ENCODE peak calls at places on chromosomes 4 and X, in nine cellular contexts. E is ovary, S is sigmoid colon, F is stomach, A is K562, P is GM12878, B is upper lobe of left lung, K is SK-N-SH, Q is suprapubic skin. Z is an unnamed sample. For H3K36me3, the result is how much of the 10 kb centered on the place peaks cover.

GRCh38 chrX:154419688-154420401 is 8.5 kb downstream of the TAFAZZIN start:
- DNase-seq in K (peak), F (no peak), B (no peak), S (no peak), Q (no peak), A (no peak), E (no peak), P (no peak), Z (no peak)

GRCh38 chrX:13215729-13216128 is 104.1 kb downstream of the ATXN3L start:
- DNase-seq in K (no peak), E (no peak), P (no peak), A (no peak), B (no peak), F (no peak), Q (no peak), S (no peak), Z (no peak)

GRCh38 chr4:26558166-26558895 is 25.6 kb upstream of the TBC1D19 start:
- DNase-seq in F (no peak), Q (no peak), A (no peak), B (no peak), P (no peak), E (no peak), K (no peak), S (no peak), Z (no peak)

GRCh38 chrX:63434665-63435064 is 83.5 kb upstream of the SPIN4 start:
- DNase-seq in A (peak), K (no peak), B (no peak), E (no peak), F (no peak), P (no peak), Q (no peak), S (no peak), Z (no peak)

GRCh38 chrX:52363247-52363883 is 5.5 kb upstream of the XAGE2 start:
- DNase-seq in Q (no peak), A (peak), E (no peak), F (no peak), B (no peak), S (no peak), P (no peak), K (no peak), Z (no peak)

GRCh38 chr4:99734583-99735322 is 77.1 kb upstream of the C4orf54 start:
- DNase-seq in P (no peak), B (no peak), E (no peak), S (no peak), A (no peak), F (no peak), Q (no peak), K (no peak), Z (no peak)

GRCh38 chr4:2423695-2424094 is 4.9 kb downstream of the CFAP99 start:
- DNase-seq in A (no peak), B (no peak), S (no peak), E (no peak), K (no peak), Q (no peak), P (no peak), F (no peak), Z (no peak)

GRCh38 chr4:100906973-100907372 is 389.2 kb upstream of the EMCN start:
- DNase-seq in K (no peak), S (no peak), E (no peak), A (no peak), Q (no peak), P (no peak), F (no peak), B (no peak), Z (no peak)

GRCh38 chrX:4182010-4182806 is 468.8 kb upstream of the PRKX start:
- DNase-seq in B (no peak), F (no peak), A (no peak), K (no peak), Q (no peak), E (no peak), S (no peak), P (no peak), Z (no peak)

GRCh38 chrX:118420462-118420861 is 74.6 kb downstream of the WDR44 start:
- DNase-seq in A (no peak), F (no peak), P (no peak), Q (no peak), K (no peak), S (no peak), E (no peak), B (no peak), Z (no peak)

GRCh38 chrX:40154853-40155616 is 57.3 kb upstream of the BCOR start:
- DNase-seq in A (peak), Q (no peak), B (peak), P (no peak), S (peak), K (peak), E (peak), F (peak), Z (no peak)

GRCh38 chrX:134886201-134886600 is 104.6 kb upstream of the SMIM10 start:
- DNase-seq in K (no peak), A (no peak), B (no peak), F (no peak), S (no peak), P (no peak), E (no peak), Q (no peak), Z (no peak)

GRCh38 chr4:80492761-80493160 is 157.2 kb downstream of the CFAP299 start:
- DNase-seq in A (no peak), F (peak), P (no peak), S (no peak), B (no peak), Q (no peak), K (no peak), E (no peak), Z (no peak)

GRCh38 chr4:170623899-170624298 is 534.1 kb upstream of the AADAT start:
- DNase-seq in P (no peak), Q (no peak), F (no peak), A (no peak), B (no peak), K (no peak), E (no peak), S (no peak), Z (no peak)

GRCh38 chr4:113272523-113272922 is 223.1 kb downstream of the ANK2 start:
- DNase-seq in A (no peak), P (no peak), S (no peak), F (no peak), Q (no peak), K (no peak), B (no peak), E (no peak), Z (no peak)

GRCh38 chr4:150072906-150073714 is 5.1 kb upstream of the DCLK2 start:
- DNase-seq in B (no peak), K (no peak), P (no peak), Q (no peak), F (no peak), E (no peak), A (no peak), S (no peak), Z (no peak)

GRCh38 chrX:123881330-123881729 is 21.5 kb downstream of the XIAP start:
- DNase-seq in K (no peak), F (no peak), P (no peak), B (no peak), Q (no peak), E (no peak), A (no peak), S (no peak), Z (no peak)

GRCh38 chr4:94419956-94420355 is 31.8 kb upstream of the PDLIM5 start:
- DNase-seq in E (no peak), B (no peak), S (no peak), K (no peak), A (no peak), F (no peak), P (no peak), Q (no peak), Z (no peak)

GRCh38 chrX:148035371-148035770 is 54.2 kb downstream of the FMR1NB start:
- DNase-seq in B (no peak), Q (no peak), A (no peak), E (no peak), F (no peak), S (no peak), K (no peak), P (no peak), Z (no peak)

GRCh38 chr4:103754844-103755243 is 35.1 kb upstream of the TACR3 start:
- DNase-seq in A (no peak), K (no peak), F (peak), E (no peak), B (no peak), Q (no peak), S (no peak), P (no peak), Z (no peak)

GRCh38 chr4:6526696-6527095 is 48.3 kb upstream of the MAN2B2 start:
- DNase-seq in P (no peak), B (no peak), S (no peak), K (no peak), Q (no peak), F (no peak), E (no peak), A (no peak), Z (no peak)

GRCh38 chrX:65712005-65712861 is 44.8 kb downstream of the MSN start:
- DNase-seq in S (no peak), A (no peak), K (no peak), B (no peak), F (no peak), Q (no peak), E (no peak), P (no peak), Z (no peak)

GRCh38 chr4:41746440-41747229 is 1.9 kb downstream of the PHOX2B start:
- DNase-seq in E (no peak), Q (no peak), F (no peak), K (peak), B (no peak), A (no peak), S (no peak), P (no peak), Z (no peak)

GRCh38 chr4:81472249-81473085 is 760 bp upstream of the RASGEF1B start:
- DNase-seq in K (peak), S (peak), A (peak), F (peak), P (peak), B (no peak), Q (no peak), E (no peak), Z (no peak)

GRCh38 chr4:2261110-2261852 is 628 bp downstream of the MXD4 start:
- DNase-seq in F (peak), S (peak), K (peak), A (peak), E (peak), P (no peak), B (peak), Q (peak), Z (no peak)

GRCh38 chr4:125938541-125938940 is 623.8 kb downstream of the FAT4 start:
- DNase-seq in P (no peak), F (no peak), A (no peak), Q (no peak), B (no peak), E (no peak), K (no peak), S (no peak), Z (no peak)

GRCh38 chr4:39700500-39700899 is 2.6 kb downstream of the UBE2K start:
- DNase-seq in S (no peak), A (no peak), E (no peak), F (no peak), B (no peak), Q (no peak), K (no peak), P (no peak), Z (no peak)

GRCh38 chr4:39699676-39700409 is 1.9 kb downstream of the UBE2K start:
- DNase-seq in A (no peak), Q (no peak), P (no peak), K (no peak), B (no peak), F (no peak), E (no peak), S (no peak), Z (no peak)

GRCh38 chr4:39702716-39703115 is 4.8 kb downstream of the UBE2K start:
- DNase-seq in F (no peak), P (no peak), K (no peak), B (no peak), S (no peak), Q (no peak), A (no peak), E (no peak), Z (no peak)

GRCh38 chr4:39697740-39698423 is at the start of gene UBE2K:
- DNase-seq in E (peak), A (peak), F (peak), P (no peak), B (peak), K (peak), S (peak), Q (peak), Z (peak)

DNA sequence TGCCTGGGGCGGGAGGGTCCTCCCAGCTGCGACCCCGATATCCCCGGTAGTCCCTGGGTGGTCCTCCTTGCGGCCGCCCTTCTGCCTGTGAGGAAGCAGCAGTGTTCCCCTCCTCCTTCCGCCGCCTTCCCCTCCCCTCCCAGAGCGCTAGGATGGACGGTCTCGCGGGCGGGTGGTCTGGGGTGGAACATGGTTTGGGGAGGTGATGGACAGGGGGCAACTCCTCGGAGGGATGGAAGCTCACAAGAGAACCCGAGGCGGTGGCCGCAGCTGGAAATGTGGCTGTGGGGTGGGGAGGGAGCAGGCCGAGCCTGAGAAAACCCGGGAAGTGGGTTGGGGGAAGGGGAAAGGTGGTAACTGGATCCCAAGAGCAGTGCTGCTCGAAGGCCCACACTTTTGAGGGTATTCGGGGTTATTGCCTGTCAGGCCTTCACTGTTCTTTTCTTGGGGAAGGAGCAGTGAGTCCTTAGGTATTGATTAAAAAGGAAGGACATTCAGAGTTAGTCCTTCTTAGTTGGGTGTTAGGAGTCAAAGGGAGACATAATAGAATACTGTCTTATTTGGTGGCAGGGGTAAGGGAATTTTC is 581 bp downstream of the UBE2K start:
- DNase-seq in F (peak), B (no peak), E (peak), K (peak), P (no peak), A (peak), S (peak), Q (no peak), Z (peak)
- TF ChIP-seq EP300 in F (no peak), B (no peak), E (no peak), K (no peak), P (no peak), A (no peak), S (no peak), Q (no peak), Z (no peak)

GRCh38 chr4:4317496-4318232 is 27.6 kb downstream of the ZBTB49 start:
- DNase-seq in S (peak), F (no peak), K (no peak), B (peak), P (no peak), Q (peak), A (no peak), E (no peak), Z (no peak)
- H3K36me3 ChIP-seq in S (under half), F (half or more), K (under half), B (half or more), P (under half), Q (half or more), A (under half), E (under half), Z (under half)

DNA sequence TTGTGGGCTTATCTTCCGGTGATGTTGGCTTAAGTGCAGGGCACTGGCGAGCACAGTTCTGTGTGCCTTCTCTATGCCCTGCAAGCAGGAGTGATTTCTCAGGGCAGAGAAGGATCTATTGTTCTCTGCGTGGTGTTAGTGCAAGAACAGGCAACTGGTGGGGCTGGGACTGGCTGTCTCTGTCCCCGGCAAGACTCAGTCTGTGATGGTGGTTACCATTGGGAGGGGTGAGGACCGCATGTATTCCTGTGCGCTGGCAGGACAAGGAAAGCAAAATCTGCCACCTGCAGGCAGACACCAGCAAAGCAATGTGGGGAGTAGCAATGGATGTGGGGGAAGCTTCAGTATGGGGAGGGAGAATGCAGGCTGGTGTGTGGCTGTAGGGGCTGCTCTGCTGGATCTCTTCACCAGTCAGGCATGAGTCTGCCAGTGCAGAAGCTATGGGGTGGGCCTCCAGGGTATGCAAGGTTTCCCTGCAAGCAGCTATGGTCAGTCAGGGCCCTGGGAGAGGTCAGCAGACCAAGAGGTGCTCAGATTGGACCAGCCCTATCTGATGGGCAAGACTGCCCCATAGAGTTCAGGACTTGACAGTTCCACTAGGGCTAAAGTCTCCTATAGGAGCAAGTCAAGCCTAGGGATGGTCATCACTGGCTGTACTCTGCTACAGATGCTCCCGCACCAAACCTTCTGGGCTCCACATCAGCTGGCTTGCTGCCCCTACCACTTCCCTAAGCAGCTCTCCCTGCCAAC is 16.8 kb downstream of the PF4 start:
- DNase-seq in S (no peak), K (no peak), E (no peak), A (no peak), B (no peak), Q (no peak), P (no peak), F (peak), Z (no peak)
- TF ChIP-seq CTCF in S (no peak), K (peak), E (no peak), A (peak), B (peak), Q (no peak), P (no peak), F (no peak), Z (no peak)

GRCh38 chrX:112997991-112998390 is 157.4 kb upstream of the AMOT start:
- DNase-seq in P (no peak), B (no peak), Q (no peak), S (no peak), K (no peak), F (no peak), E (no peak), A (no peak), Z (no peak)

GRCh38 chrX:113001836-113002235 is 161.2 kb upstream of the AMOT start:
- DNase-seq in F (no peak), K (no peak), Q (no peak), A (no peak), S (no peak), E (no peak), P (no peak), B (no peak), Z (no peak)
- TF ChIP-seq EP300 in F (no peak), K (no peak), Q (no peak), A (no peak), S (no peak), E (no peak), P (no peak), B (no peak), Z (no peak)

DNA sequence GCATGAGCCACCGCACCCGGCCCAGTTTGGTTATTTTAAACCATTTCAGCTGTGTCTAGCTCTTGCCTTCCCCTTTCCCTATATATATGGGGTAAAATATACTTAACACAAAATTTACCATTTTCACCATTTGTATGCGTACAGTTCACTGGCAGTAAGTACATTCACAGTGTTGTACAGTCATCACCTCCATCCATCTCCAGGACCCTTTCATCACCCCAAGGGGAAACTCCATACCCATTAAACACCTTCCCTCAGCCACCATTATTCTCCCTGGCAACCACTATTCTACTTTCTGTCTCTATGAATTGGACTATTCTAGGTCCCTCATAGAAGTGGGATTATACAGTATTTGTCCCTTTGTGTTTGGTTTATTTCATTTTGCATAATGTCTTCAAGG is 106.4 kb downstream of the TMEM131L start:
- DNase-seq in S (no peak), B (no peak), F (no peak), E (no peak), A (no peak), P (no peak), Q (no peak), K (no peak), Z (no peak)
- H3K36me3 ChIP-seq in S (under half), B (under half), F (under half), E (under half), A (under half), P (under half), Q (under half), K (under half), Z (under half)

DNA sequence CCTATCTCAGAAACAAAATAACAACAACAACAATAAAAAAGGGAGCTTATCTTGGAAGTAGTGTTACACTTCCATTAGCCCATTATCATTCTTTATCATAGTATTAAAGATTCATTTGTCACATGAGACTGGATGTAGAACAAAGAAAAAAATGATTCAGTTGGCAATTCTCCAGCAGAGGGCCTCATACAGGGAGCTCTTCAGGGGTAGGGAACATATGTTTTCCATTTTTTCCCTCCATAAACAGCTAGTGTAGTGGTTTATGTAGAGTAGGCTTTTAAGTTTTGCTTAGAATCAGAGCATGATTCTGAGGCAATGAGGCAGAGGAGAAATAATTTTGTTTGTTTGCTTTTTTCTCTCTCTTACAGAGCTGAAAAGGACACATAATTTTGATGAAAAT is 5.8 kb downstream of the CPE start:
- DNase-seq in B (no peak), P (no peak), Q (no peak), E (no peak), A (no peak), S (no peak), F (no peak), K (peak), Z (no peak)
- TF ChIP-seq CTCF in B (no peak), P (no peak), Q (no peak), E (no peak), A (no peak), S (no peak), F (no peak), K (no peak), Z (no peak)